ENCODE peak calls at places on chromosomes 2 and 18, in four cellular contexts. One of them, this sample, is unnamed.

GRCh38 chr18:68925268-68925667 is 127.4 kb downstream of the CCDC102B start:
- DNase-seq in HCT116: no peak
- DNase-seq in GM12878: no peak
- DNase-seq in K562: no peak
- DNase-seq in this sample: no peak

GRCh38 chr2:650343-651310 is 26.6 kb downstream of the TMEM18 start:
- DNase-seq in GM12878: no peak
- DNase-seq in HCT116: no peak
- DNase-seq in K562: no peak
- DNase-seq in this sample: no peak

GRCh38 chr2:225100856-225101294 is 58.6 kb upstream of the DOCK10 start:
- DNase-seq in HCT116: peak; percentile 48
- DNase-seq in GM12878: no peak
- DNase-seq in K562: no peak
- DNase-seq in this sample: no peak

GRCh38 chr2:238803996-238804395 is 43.9 kb upstream of the TWIST2 start:
- DNase-seq in GM12878: no peak
- DNase-seq in HCT116: no peak
- DNase-seq in K562: no peak
- DNase-seq in this sample: no peak

GRCh38 chr2:119439574-119440500 is 8.2 kb downstream of the TMEM37 start:
- DNase-seq in HCT116: no peak
- DNase-seq in GM12878: no peak
- DNase-seq in K562: no peak
- DNase-seq in this sample: no peak

GRCh38 chr2:230701308-230701707 is 11.3 kb upstream of the CAB39 start:
- DNase-seq in K562: no peak
- DNase-seq in GM12878: no peak
- DNase-seq in HCT116: no peak
- DNase-seq in this sample: no peak

GRCh38 chr2:4745596-4745995 is 946.6 kb upstream of the SOX11 start:
- DNase-seq in GM12878: no peak
- DNase-seq in K562: no peak
- DNase-seq in HCT116: no peak
- DNase-seq in this sample: no peak

GRCh38 chr18:21433436-21433835 is 167.1 kb downstream of the ESCO1 start:
- DNase-seq in K562: no peak
- DNase-seq in GM12878: no peak
- DNase-seq in HCT116: no peak
- DNase-seq in this sample: no peak

GRCh38 chr2:2045191-2045590 is 285.9 kb downstream of the MYT1L start:
- DNase-seq in K562: no peak
- DNase-seq in GM12878: no peak
- DNase-seq in HCT116: no peak
- DNase-seq in this sample: no peak

GRCh38 chr18:32920796-32921787 is 148.3 kb upstream of the KLHL14 start:
- DNase-seq in HCT116: no peak
- DNase-seq in K562: no peak
- DNase-seq in GM12878: no peak
- DNase-seq in this sample: no peak

GRCh38 chr2:134351899-134352298 is 98.0 kb downstream of the MGAT5 start:
- DNase-seq in K562: no peak
- DNase-seq in HCT116: no peak
- DNase-seq in GM12878: no peak
- DNase-seq in this sample: no peak

GRCh38 chr2:164840458-164840929 is 1.1 kb downstream of the COBLL1 start:
- DNase-seq in HCT116: no peak
- DNase-seq in GM12878: no peak
- DNase-seq in K562: no peak
- DNase-seq in this sample: peak; percentile 59

GRCh38 chr2:14941151-14941631 is 308.7 kb downstream of the LRATD1 start:
- DNase-seq in HCT116: no peak
- DNase-seq in K562: no peak
- DNase-seq in GM12878: no peak
- DNase-seq in this sample: no peak

GRCh38 chr2:96152301-96153165 is 7.3 kb upstream of the DUSP2 start:
- DNase-seq in K562: no peak
- DNase-seq in HCT116: no peak
- DNase-seq in GM12878: no peak
- DNase-seq in this sample: no peak

GRCh38 chr18:13359195-13359594 is 140.6 kb downstream of the LDLRAD4 start:
- DNase-seq in GM12878: no peak
- DNase-seq in HCT116: no peak
- DNase-seq in K562: no peak
- DNase-seq in this sample: no peak

GRCh38 chr2:70089220-70089945 is 2.1 kb downstream of the PCBP1 start:
- DNase-seq in K562: peak; percentile 68
- DNase-seq in GM12878: no peak
- DNase-seq in HCT116: no peak
- DNase-seq in this sample: peak; percentile 63

GRCh38 chr18:9653390-9653789 is 39.0 kb upstream of the PPP4R1 start:
- DNase-seq in GM12878: no peak
- DNase-seq in K562: no peak
- DNase-seq in HCT116: no peak
- DNase-seq in this sample: no peak

GRCh38 chr2:98212733-98213132 is 125.8 kb downstream of the VWA3B start:
- DNase-seq in HCT116: no peak
- DNase-seq in K562: no peak
- DNase-seq in GM12878: no peak
- DNase-seq in this sample: no peak

GRCh38 chr2:216404010-216404618 is 8.2 kb upstream of the SMARCAL1 start:
- DNase-seq in GM12878: no peak
- DNase-seq in K562: peak; percentile 34
- DNase-seq in HCT116: peak; percentile 35
- DNase-seq in this sample: no peak

GRCh38 chr2:15989559-15989958 is 49.2 kb downstream of the MYCN start:
- DNase-seq in HCT116: no peak
- DNase-seq in GM12878: no peak
- DNase-seq in K562: no peak
- DNase-seq in this sample: no peak

GRCh38 chr2:240593026-240593702 is 6.6 kb downstream of the CAPN10 start:
- DNase-seq in HCT116: no peak
- DNase-seq in K562: no peak
- DNase-seq in GM12878: no peak
- DNase-seq in this sample: no peak

GRCh38 chr18:35371412-35372195 is 5.5 kb downstream of the ZNF396 start:
- DNase-seq in GM12878: no peak
- DNase-seq in HCT116: no peak
- DNase-seq in K562: no peak
- DNase-seq in this sample: no peak

GRCh38 chr2:10136187-10136934 is 13.8 kb downstream of the RRM2 start:
- DNase-seq in K562: no peak
- DNase-seq in HCT116: no peak
- DNase-seq in GM12878: no peak
- DNase-seq in this sample: no peak

GRCh38 chr2:1730047-1730937 is 14.0 kb downstream of the PXDN start:
- DNase-seq in K562: no peak
- DNase-seq in GM12878: no peak
- DNase-seq in HCT116: no peak
- DNase-seq in this sample: no peak

GRCh38 chr18:72541871-72542690 is 2.1 kb downstream of the CBLN2 start:
- DNase-seq in HCT116: no peak
- DNase-seq in GM12878: no peak
- DNase-seq in K562: no peak
- DNase-seq in this sample: no peak

GRCh38 chr18:10051877-10052631 is 138.2 kb downstream of the VAPA start:
- DNase-seq in HCT116: no peak
- DNase-seq in GM12878: no peak
- DNase-seq in K562: no peak
- DNase-seq in this sample: no peak

GRCh38 chr2:195575879-195576391 is 81.1 kb upstream of the SLC39A10 start:
- DNase-seq in K562: no peak
- DNase-seq in HCT116: peak; percentile 24
- DNase-seq in GM12878: no peak
- DNase-seq in this sample: no peak

GRCh38 chr18:13051950-13052349 is 60.8 kb downstream of the CEP192 start:
- DNase-seq in HCT116: no peak
- DNase-seq in K562: no peak
- DNase-seq in GM12878: peak; percentile 17
- DNase-seq in this sample: no peak

GRCh38 chr2:219441451-219442205 is 7.0 kb downstream of the SPEG start:
- DNase-seq in HCT116: no peak
- DNase-seq in GM12878: no peak
- DNase-seq in K562: peak; percentile 97
- DNase-seq in this sample: peak; percentile 68

GRCh38 chr2:53594586-53594918 is 173.1 kb upstream of the CHAC2 start:
- DNase-seq in K562: no peak
- DNase-seq in HCT116: no peak
- DNase-seq in GM12878: no peak
- DNase-seq in this sample: no peak

GRCh38 chr2:235591921-235592320 is 98.1 kb downstream of the AGAP1 start:
- DNase-seq in K562: no peak
- DNase-seq in GM12878: no peak
- DNase-seq in HCT116: no peak
- DNase-seq in this sample: no peak
- TF ChIP-seq CEBPB in K562: no peak
- TF ChIP-seq CEBPB in GM12878: no peak
- TF ChIP-seq CEBPB in HCT116: no peak
- TF ChIP-seq CEBPB in this sample: no peak

DNA sequence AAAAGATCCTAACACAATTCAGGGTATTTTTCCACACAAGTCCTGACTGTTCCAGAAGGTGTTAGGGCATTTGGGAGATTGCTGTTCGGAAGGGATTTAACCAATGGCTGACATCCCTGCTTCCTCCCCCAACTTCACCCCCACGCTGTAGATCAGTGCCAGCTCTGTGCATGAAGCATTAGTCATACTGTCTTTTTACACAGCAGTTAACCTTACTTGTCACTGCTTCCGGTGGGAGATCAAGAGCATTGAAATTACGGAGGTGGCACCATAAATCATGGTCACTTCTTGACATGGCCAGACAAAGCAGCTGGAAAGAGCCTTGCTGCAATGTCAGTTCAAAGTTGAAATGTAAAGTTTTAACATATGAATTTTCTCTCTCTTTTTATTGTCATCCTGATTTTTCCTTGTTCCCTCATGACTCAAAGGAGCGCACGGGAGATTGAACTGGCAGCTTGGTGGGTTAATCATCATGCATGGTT is 70.2 kb downstream of the HRH4 start:
- DNase-seq in K562: no peak
- DNase-seq in GM12878: no peak
- DNase-seq in HCT116: peak; percentile 42
- DNase-seq in this sample: no peak
- TF ChIP-seq EGR1 in K562: no peak
- TF ChIP-seq EGR1 in GM12878: no peak
- TF ChIP-seq EGR1 in HCT116: peak; percentile 57
- TF ChIP-seq EGR1 in this sample: no peak

DNA sequence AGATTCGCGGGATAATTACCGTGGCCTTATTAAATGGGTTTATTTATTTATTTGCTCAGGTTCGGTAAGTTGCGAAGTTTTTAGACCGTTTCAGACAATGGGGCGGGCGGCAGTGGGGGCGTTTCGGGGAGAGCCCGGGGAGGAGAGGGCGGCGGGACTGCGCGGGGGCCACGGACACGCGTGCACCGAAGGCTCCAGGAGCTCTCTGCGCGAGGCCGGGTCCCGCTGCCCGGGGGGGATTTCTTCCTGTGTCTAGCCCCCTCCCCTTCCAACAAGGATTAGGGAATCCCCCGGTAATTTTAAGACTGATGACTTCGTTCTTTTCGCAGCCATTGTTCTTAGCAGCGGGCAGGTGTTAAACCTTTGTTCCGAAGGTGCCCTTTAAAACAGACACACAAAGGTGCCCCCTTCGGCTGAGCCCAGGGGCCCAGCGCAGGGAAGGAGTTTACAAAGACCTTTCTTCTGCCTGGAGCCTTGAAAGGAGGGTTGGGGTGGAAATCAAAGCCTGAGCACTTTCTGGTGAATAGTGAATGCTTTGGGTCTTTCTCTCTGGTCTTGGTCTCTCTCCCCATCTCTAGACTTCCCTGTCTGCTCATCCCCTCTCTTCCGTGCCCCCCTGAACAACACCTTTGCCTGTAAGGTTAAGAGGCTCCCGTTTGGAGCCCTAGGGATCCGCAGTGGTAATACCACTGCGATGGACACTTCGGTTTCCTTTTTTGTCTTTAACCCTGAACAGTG is 2.1 kb downstream of the TRIB2 start:
- DNase-seq in K562: peak; percentile 35
- DNase-seq in GM12878: no peak
- DNase-seq in HCT116: no peak
- DNase-seq in this sample: peak; percentile 59
- TF ChIP-seq CEBPB in K562: no peak
- TF ChIP-seq CEBPB in GM12878: no peak
- TF ChIP-seq CEBPB in HCT116: no peak
- TF ChIP-seq CEBPB in this sample: no peak

DNA sequence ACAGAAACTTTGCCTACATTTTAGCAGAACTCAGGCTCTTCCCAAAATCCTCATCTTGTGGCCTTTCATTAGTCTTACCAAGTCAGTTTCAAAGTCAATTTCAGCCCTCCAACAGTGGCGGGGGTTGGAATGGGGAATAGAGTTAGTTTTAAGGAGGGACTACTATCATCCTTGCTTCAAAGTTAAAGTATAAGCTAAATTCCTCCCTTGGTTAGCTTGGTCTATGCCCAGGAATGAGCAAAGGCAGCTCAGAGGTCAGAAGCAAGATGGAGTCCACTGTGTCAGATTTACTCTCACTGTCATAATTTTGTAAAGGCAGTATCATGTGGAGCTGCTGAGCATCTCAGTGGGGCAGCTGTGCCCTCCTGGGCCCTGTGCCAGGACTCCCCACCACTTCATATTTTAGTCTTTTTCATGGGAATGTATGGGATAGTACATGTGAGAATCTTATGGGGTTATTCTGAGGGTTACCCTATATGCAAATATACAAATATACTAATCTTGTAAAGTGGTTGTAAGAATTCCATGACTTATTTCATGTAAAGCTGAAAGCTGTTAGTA is 145.2 kb upstream of the MMADHC start:
- DNase-seq in GM12878: no peak
- DNase-seq in K562: no peak
- DNase-seq in HCT116: no peak
- DNase-seq in this sample: no peak
- TF ChIP-seq EGR1 in GM12878: no peak
- TF ChIP-seq EGR1 in K562: no peak
- TF ChIP-seq EGR1 in HCT116: no peak
- TF ChIP-seq EGR1 in this sample: no peak

GRCh38 chr2:205115516-205115915 is 566.8 kb upstream of the NRP2 start:
- DNase-seq in HCT116: no peak
- DNase-seq in K562: no peak
- DNase-seq in GM12878: no peak
- DNase-seq in this sample: no peak
- TF ChIP-seq CEBPB in HCT116: no peak
- TF ChIP-seq CEBPB in K562: no peak
- TF ChIP-seq CEBPB in GM12878: no peak
- TF ChIP-seq CEBPB in this sample: no peak

GRCh38 chr2:191245046-191245868 is at the start of gene MYO1B:
- DNase-seq in GM12878: no peak
- DNase-seq in HCT116: peak; percentile 59
- DNase-seq in K562: peak; percentile 10
- DNase-seq in this sample: peak; percentile 84
- TF ChIP-seq EGR1 in GM12878: no peak
- TF ChIP-seq EGR1 in HCT116: peak; percentile 53
- TF ChIP-seq EGR1 in K562: no peak
- TF ChIP-seq EGR1 in this sample: peak; percentile 58

This sample was measured in H1.